ENCODE peak calls at places on chromosomes 5 and 9, in six cellular contexts. Z is heart right ventricle, X is GM06990, W is cardiac muscle cell, L is neural progenitor cell, K is GM23248. R is an unnamed sample.

GRCh38 chr5:57495285-57495684 is 12.7 kb upstream of the ACTBL2 start:
- DNase-seq in X (no peak), K (no peak), L (no peak), Z (no peak), W (no peak), R (no peak)

GRCh38 chr5:66324357-66324756 is 180.3 kb downstream of the SREK1 start:
- DNase-seq in X (no peak), Z (peak; percentile 54), K (no peak), L (no peak), W (no peak), R (peak; percentile 7)

GRCh38 chr5:37846786-37847310 is 7.0 kb upstream of the GDNF start:
- DNase-seq in X (no peak), L (no peak), Z (no peak), K (no peak), W (no peak), R (no peak)

GRCh38 chr5:10987291-10987806 is 226.3 kb upstream of the DAP start:
- DNase-seq in L (no peak), K (peak; percentile 3), Z (no peak), X (no peak), W (no peak), R (no peak)

GRCh38 chr5:180291234-180291940 is 496 bp downstream of the MAPK9 start:
- DNase-seq in K (no peak), Z (peak; percentile 31), X (peak; percentile 52), L (peak; percentile 40), W (no peak), R (no peak)

GRCh38 chr5:87081511-87082372 is 185.9 kb upstream of the RASA1 start:
- DNase-seq in X (peak; percentile 61), L (no peak), W (peak; percentile 9), K (no peak), Z (no peak), R (peak; percentile 61)

GRCh38 chr5:14234204-14234603 is 91.1 kb downstream of the TRIO start:
- DNase-seq in L (no peak), Z (no peak), W (peak; percentile 20), K (peak; percentile 40), X (no peak), R (no peak)

GRCh38 chr5:547086-547924 is 23.1 kb upstream of the SLC9A3 start:
- DNase-seq in Z (no peak), X (no peak), W (no peak), K (no peak), L (no peak), R (no peak)

GRCh38 chr5:67552773-67553172 is 356.2 kb upstream of the CD180 start:
- DNase-seq in K (no peak), L (no peak), Z (no peak), X (no peak), W (no peak), R (no peak)

GRCh38 chr9:134066546-134066922 is 1.3 kb downstream of the BRD3 start:
- DNase-seq in W (peak; percentile 40), X (no peak), K (peak; percentile 63), L (peak; percentile 33), Z (no peak), R (peak; percentile 24)

GRCh38 chr5:153784277-153784676 is 254.4 kb downstream of the FAM114A2 start:
- DNase-seq in L (no peak), X (no peak), Z (no peak), K (peak; percentile 59), W (no peak), R (no peak)

GRCh38 chr5:134029156-134029555 is 24.4 kb upstream of the VDAC1 start:
- DNase-seq in K (peak; percentile 96), L (no peak), W (peak; percentile 81), X (no peak), Z (no peak), R (peak; percentile 94)

GRCh38 chr5:37900692-37901091 is 60.9 kb upstream of the GDNF start:
- DNase-seq in W (peak; percentile 47), L (peak; percentile 5), K (peak; percentile 66), Z (peak; percentile 77), X (no peak), R (no peak)

GRCh38 chr9:136117291-136118060 is 1.2 kb downstream of the TMEM250 start:
- DNase-seq in L (no peak), Z (peak; percentile 63), K (peak; percentile 57), X (peak; percentile 58), W (peak; percentile 19), R (peak; percentile 85)

GRCh38 chr9:114988962-114989599 is 58.7 kb upstream of the TNFSF8 start:
- DNase-seq in X (peak; percentile 23), Z (no peak), W (peak; percentile 8), L (no peak), K (peak; percentile 59), R (no peak)

GRCh38 chr9:122200960-122201635 is 27.7 kb downstream of the LHX6 start:
- DNase-seq in Z (no peak), L (no peak), K (peak; percentile 85), X (no peak), W (peak; percentile 59), R (no peak)

GRCh38 chr9:107360098-107360497 is 77.0 kb downstream of the RAD23B start:
- DNase-seq in K (peak; percentile 45), Z (no peak), W (no peak), L (no peak), X (no peak), R (no peak)

GRCh38 chr5:76391014-76391413 is 12.1 kb upstream of the IQGAP2 start:
- DNase-seq in W (no peak), Z (no peak), X (no peak), K (no peak), L (no peak), R (peak; percentile 11)

GRCh38 chr5:14686517-14686916 is 22.0 kb downstream of the OTULIN start:
- DNase-seq in L (no peak), K (no peak), Z (no peak), W (no peak), X (no peak), R (no peak)

GRCh38 chr9:82490019-82490499 is 501.5 kb downstream of the SPATA31D1 start:
- DNase-seq in X (no peak), W (peak; percentile 35), L (peak; percentile 12), K (peak; percentile 84), Z (no peak), R (no peak)

GRCh38 chr5:178236685-178237084 is 4.1 kb upstream of the PHYKPL start:
- DNase-seq in X (no peak), Z (no peak), L (no peak), K (no peak), W (no peak), R (no peak)

GRCh38 chr5:120734033-120734432 is 269.9 kb downstream of the PRR16 start:
- DNase-seq in X (no peak), Z (peak; percentile 5), L (peak; percentile 23), W (no peak), K (peak; percentile 16), R (no peak)

GRCh38 chr9:7534211-7534935 is 265.2 kb downstream of the DMAC1 start:
- DNase-seq in L (no peak), X (no peak), K (peak; percentile 2), Z (no peak), W (peak; percentile 25), R (no peak)

GRCh38 chr5:59698207-59698606 is 195.3 kb downstream of the PDE4D start:
- DNase-seq in W (peak; percentile 86), K (no peak), Z (no peak), X (no peak), L (no peak), R (no peak)

GRCh38 chr9:124794902-124795491 is 18.1 kb downstream of the OLFML2A start:
- DNase-seq in K (no peak), W (no peak), Z (no peak), X (no peak), L (no peak), R (peak; percentile 61)

GRCh38 chr5:101969752-101970151 is 326.3 kb downstream of the SLCO4C1 start:
- DNase-seq in Z (no peak), W (no peak), X (no peak), K (no peak), L (no peak), R (no peak)

GRCh38 chr5:74130141-74130897 is 504.3 kb downstream of the ARHGEF28 start:
- DNase-seq in L (no peak), K (no peak), Z (no peak), X (no peak), W (no peak), R (no peak)

GRCh38 chr5:153050496-153051179 is 439.8 kb upstream of the GRIA1 start:
- DNase-seq in L (no peak), W (no peak), X (no peak), K (no peak), Z (no peak), R (no peak)

GRCh38 chr5:144951001-144951400 is 780.3 kb downstream of the KCTD16 start:
- DNase-seq in L (no peak), Z (no peak), K (no peak), W (no peak), X (no peak), R (no peak)

DNA sequence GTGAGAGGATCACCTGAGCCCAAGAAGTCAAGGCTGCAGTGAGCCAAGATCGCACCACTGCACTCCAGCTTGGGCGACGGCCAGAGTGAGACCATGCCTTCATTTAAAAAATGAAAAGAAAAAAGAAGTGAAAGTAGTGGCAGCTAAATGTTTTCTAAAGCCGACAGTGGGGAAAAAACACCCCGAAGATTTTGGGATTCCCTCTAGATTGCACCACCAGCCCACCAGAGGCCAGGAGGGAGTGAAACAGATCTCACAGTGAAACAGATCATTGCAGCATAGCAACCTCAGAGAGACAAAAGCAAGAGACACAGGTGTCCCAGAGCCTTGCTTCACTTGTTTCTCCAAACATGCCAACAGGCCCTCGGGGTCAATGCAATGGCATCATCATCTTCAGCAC is 156.8 kb downstream of the PAX5 start:
- DNase-seq in X (peak; percentile 36), W (no peak), K (no peak), L (no peak), Z (no peak), R (no peak)
- H3K27me3 ChIP-seq in X (no peaks in the 10 kb centered on the region), W (peaks cover 75% of the 10 kb centered on the region), K (peaks cover 25% of the 10 kb centered on the region), L (no peaks in the 10 kb centered on the region), Z (peaks cover 37% of the 10 kb centered on the region), R (no peaks in the 10 kb centered on the region)

DNA sequence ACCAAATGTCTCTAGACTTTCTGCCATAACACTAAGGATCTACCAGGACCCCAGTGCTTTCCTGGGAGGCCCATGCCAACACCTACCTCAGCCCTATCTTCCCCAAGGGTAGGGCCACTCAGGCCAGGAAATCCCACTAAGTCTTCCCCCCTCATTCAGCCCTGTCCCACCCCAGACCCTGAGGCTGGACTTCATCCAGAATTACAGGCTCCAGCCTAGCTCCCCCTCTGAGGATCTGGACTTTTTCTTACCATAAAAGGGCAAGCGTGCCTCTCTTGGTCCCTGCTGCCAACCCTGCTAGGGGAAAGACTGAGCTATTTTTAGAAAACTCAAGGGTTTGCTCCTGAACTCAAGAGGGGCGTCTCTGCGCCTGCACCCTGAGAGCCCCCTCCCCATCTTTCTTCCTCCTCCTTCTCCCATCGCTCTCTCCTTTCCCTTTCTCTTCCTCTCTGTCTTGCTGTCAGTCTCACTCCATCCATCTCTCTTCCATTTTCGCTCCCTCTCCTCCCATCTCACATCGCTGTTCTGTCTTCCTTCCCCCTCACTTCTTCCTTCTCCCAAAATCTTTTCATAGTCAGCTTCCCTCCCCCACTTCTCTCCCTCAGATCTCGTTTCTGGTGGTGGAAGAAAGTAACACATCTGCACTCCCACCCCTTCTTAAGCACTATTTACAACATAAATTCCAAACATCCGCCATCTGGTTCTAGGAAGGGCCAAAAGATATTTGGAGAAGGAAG is 38.1 kb upstream of the IL17B start:
- DNase-seq in L (no peak), K (no peak), W (peak; percentile 58), X (no peak), Z (no peak), R (no peak)
- H3K4me3 ChIP-seq in L (no peak overlapping the region), K (no peak overlapping the region), W (no peak overlapping the region), X (no peak overlapping the region), Z (peak overlapping the region; percentile 13), R (no peak overlapping the region)

GRCh38 chr5:168943485-168943884 is 357.5 kb downstream of the SLIT3 start:
- DNase-seq in Z (no peak), W (no peak), L (no peak), K (no peak), X (no peak), R (no peak)
- H3K27me3 ChIP-seq in Z (no peaks in the 10 kb centered on the region), W (no peaks in the 10 kb centered on the region), L (peaks cover 71% of the 10 kb centered on the region), K (no peaks in the 10 kb centered on the region), X (no peaks in the 10 kb centered on the region), R (no peaks in the 10 kb centered on the region)

GRCh38 chr9:131734781-131735180 is 5.1 kb downstream of the RAPGEF1 start:
- DNase-seq in Z (no peak), K (no peak), W (no peak), L (no peak), X (no peak), R (no peak)
- H3K4me3 ChIP-seq in Z (no peak overlapping the region), K (no peak overlapping the region), W (no peak overlapping the region), L (no peak overlapping the region), X (peak overlapping the region; percentile 58), R (no peak overlapping the region)

R was measured in small intestine.